ENCODE peak calls at places on chromosomes 13 and 19, in four cellular contexts. R is IMR-90, H is HepG2, C is K562. O is an unnamed sample.

GRCh38 chr13:20401958-20402856 is 123.5 kb downstream of the CRYL1 start:
- DNase-seq in H (no peak), R (peak; percentile 59), C (no peak), O (no peak)

GRCh38 chr13:79384022-79384610 is 21.9 kb downstream of the RBM26 start:
- DNase-seq in H (peak; percentile 20), C (no peak), R (no peak), O (no peak)

GRCh38 chr13:109989155-109989554 is 202.8 kb upstream of the IRS2 start:
- DNase-seq in H (no peak), R (peak; percentile 82), C (no peak), O (no peak)

GRCh38 chr19:16897572-16898056 is 8.8 kb downstream of the F2RL3 start:
- DNase-seq in C (no peak), R (no peak), H (no peak), O (no peak)

GRCh38 chr19:54096642-54097106 is 3.9 kb downstream of the OSCAR start:
- DNase-seq in R (peak; percentile 17), C (peak; percentile 36), H (no peak), O (peak; percentile 79)

GRCh38 chr19:13953021-13953531 is 767 bp downstream of the DCAF15 start:
- DNase-seq in C (peak; percentile 50), R (peak; percentile 39), H (no peak), O (peak; percentile 53)

GRCh38 chr13:20137875-20138274 is 23.0 kb downstream of the GJA3 start:
- DNase-seq in H (no peak), R (no peak), C (no peak), O (no peak)

GRCh38 chr13:73025212-73026012 is 33.4 kb upstream of the KLF5 start:
- DNase-seq in R (peak; percentile 47), H (no peak), C (no peak), O (no peak)

GRCh38 chr13:27976362-27977177 is 7.5 kb upstream of the CDX2 start:
- DNase-seq in C (no peak), H (no peak), R (no peak), O (no peak)

GRCh38 chr19:55678121-55678671 is 3.2 kb downstream of the EPN1 start:
- DNase-seq in H (no peak), C (no peak), R (no peak), O (no peak)

GRCh38 chr13:111051656-111052232 is 63.4 kb upstream of the ARHGEF7 start:
- DNase-seq in H (no peak), C (no peak), R (no peak), O (no peak)

GRCh38 chr19:49010453-49010852 is 6.4 kb downstream of the LHB start:
- DNase-seq in C (no peak), R (no peak), H (no peak), O (no peak)

GRCh38 chr13:33676045-33676699 is 141.8 kb upstream of the RFC3 start:
- DNase-seq in C (no peak), R (no peak), H (peak; percentile 53), O (no peak)
- TF ChIP-seq MAZ in C (no peak), R (no peak), H (no peak), O (no peak)

DNA sequence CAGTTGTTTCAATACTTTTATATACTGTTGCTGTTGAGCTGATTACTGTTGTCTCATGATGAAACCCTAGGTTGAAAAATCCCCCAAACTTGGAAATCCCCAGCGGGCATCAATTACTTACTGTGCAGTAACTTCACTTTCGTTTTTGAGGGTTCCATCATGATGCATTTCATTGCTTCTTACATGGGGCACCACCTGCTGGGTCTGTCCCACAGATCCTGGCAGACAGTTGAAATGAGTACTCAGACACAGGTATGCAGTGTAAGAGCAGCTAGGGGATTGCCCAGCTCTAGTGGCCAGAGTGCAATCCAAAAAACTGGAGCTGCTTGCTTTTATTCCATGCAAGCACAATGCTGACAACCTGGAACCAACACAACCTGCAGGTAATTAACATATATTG is 132.5 kb upstream of the ZNF91 start:
- DNase-seq in C (no peak), H (no peak), R (no peak), O (no peak)
- TF ChIP-seq MAZ in C (no peak), H (no peak), R (no peak), O (no peak)

GRCh38 chr13:46605824-46606554 is 53.0 kb downstream of the LRCH1 start:
- DNase-seq in C (no peak), R (no peak), H (no peak), O (no peak)

GRCh38 chr13:46607768-46608553 is 55.0 kb downstream of the LRCH1 start:
- DNase-seq in H (peak; percentile 92), R (no peak), C (no peak), O (peak; percentile 77)

GRCh38 chr13:46609726-46610125 is 56.8 kb downstream of the LRCH1 start:
- DNase-seq in R (no peak), C (no peak), H (no peak), O (no peak)

GRCh38 chr13:46606915-46607413 is 54.0 kb downstream of the LRCH1 start:
- DNase-seq in C (no peak), H (no peak), R (no peak), O (no peak)

GRCh38 chr13:46609052-46609451 is 56.1 kb downstream of the LRCH1 start:
- DNase-seq in H (peak; percentile 13), R (no peak), C (no peak), O (no peak)
- TF ChIP-seq MAZ in H (no peak), R (no peak), C (no peak), O (no peak)

DNA sequence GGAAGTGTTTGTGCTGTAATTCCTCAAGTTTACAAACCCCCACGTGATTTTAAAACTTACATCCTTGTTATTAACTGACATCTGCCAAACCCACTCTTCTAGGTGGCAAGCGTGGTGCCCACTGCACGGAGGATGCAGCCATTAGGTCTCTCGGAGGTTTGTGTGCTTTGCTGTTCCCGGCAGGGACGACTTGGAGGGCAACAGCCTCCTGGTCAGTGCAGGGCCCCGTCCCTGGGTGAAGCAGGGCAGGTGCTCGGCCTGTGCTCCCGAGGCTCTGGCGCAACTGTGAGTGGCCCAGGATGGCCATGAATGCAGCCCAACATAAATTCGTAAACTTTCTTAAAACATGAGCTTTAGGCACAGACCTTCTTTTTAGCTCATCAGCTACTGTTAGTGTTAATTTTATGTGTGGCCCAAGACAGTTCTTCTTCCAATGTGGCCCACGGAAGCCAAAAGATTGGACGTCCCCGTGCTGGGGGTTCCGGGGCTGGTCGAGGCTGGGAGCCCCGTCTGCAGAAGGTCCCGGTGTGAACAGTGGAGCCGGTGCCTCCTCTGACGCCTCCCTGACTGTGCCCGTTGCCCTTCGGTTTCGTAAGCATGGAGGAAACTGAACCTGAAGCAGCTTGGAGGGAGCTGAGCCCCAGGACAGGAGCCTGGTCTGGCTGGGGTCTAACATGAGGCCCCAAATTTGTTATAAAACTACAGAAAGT is 11.9 kb downstream of the GAS6 start:
- DNase-seq in C (no peak), H (no peak), R (no peak), O (no peak)
- TF ChIP-seq MAZ in C (no peak), H (no peak), R (no peak), O (no peak)

GRCh38 chr19:35229601-35230000 is 1.1 kb upstream of the FAM187B start:
- DNase-seq in R (no peak), H (no peak), C (no peak), O (no peak)
- TF ChIP-seq MAZ in R (no peak), H (no peak), C (no peak), O (no peak)

DNA sequence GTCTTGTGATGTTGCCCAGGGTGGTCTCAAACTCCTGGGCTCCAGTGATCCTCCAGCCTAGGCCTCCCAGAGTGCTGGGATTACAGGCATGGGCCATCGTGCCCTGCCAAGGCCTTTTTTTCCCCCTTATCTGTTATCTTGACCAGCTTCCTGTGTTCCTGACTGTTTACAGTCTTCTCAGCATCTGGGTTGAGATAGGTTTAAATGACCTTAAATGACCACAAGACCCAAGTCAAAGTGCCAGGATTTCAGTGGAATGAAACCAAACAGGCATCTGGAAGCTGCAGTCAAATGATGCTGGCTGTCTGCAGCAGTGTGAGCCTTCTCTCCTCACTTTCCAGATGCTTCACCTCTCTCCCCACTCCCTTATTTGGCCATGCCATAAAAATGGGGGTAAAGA is 114.2 kb upstream of the CLDN10 start:
- DNase-seq in C (no peak), R (no peak), H (no peak), O (no peak)
- TF ChIP-seq MAZ in C (no peak), R (no peak), H (no peak), O (no peak)

GRCh38 chr19:45406165-45406956 is at the start of gene POLR1G:
- DNase-seq in H (peak; percentile 81), C (peak; percentile 84), R (peak; percentile 75), O (peak; percentile 92)

GRCh38 chr19:45408121-45408520 is 1.7 kb downstream of the POLR1G start:
- DNase-seq in H (no peak), R (no peak), C (no peak), O (no peak)

GRCh38 chr19:45405435-45406164 is 731 bp upstream of the PPP1R13L start:
- DNase-seq in C (peak; percentile 90), R (peak; percentile 80), H (peak; percentile 81), O (peak; percentile 94)

GRCh38 chr19:45406957-45407375 is 522 bp downstream of the POLR1G start:
- DNase-seq in H (no peak), R (no peak), C (no peak), O (no peak)

GRCh38 chr19:45408830-45409593 is 2.6 kb downstream of the POLR1G start:
- DNase-seq in R (no peak), H (no peak), C (no peak), O (no peak)
- TF ChIP-seq MAZ in R (no peak), H (no peak), C (no peak), O (no peak)

DNA sequence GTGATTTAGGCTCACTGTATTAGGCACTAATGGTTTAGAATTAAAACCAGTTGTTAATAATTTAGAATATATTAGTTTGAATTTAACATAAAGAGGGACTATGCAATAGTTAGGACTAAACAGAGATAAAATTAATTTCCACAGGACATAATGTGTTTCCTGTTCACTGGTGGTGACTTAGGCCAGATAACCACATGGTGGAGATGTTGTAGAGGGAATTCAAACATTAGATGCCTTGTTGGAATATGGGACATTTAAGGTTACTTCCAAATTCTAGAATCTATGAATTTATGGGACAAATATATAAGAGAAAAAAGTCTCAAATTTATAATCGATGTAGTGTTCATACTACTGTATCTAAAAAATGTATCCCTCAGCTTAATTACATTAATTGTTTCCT is 615.5 kb upstream of the KLHL1 start:
- DNase-seq in R (no peak), H (peak; percentile 5), C (no peak), O (no peak)
- TF ChIP-seq MAZ in R (no peak), H (no peak), C (no peak), O (no peak)

O was measured in A549.